ENCODE peak calls at places on chromosomes 16 and 17, in seven cellular contexts. O is effector memory CD4-positive, alpha-beta T cell; X is AML-193; C is putamen; J is RCC 7860; R is HuH-7; P is lower leg skin. D is an unnamed sample.

GRCh38 chr17:53721101-53721500 is 101.6 kb upstream of the KIF2B start:
- DNase-seq in O (no peak), X (no peak), C (no peak), J (peak), R (no peak), P (no peak), D (no peak)

GRCh38 chr17:44906010-44906646 is 6.9 kb upstream of the EFTUD2 start:
- DNase-seq in O (no peak), X (peak), C (no peak), J (peak), R (no peak), P (no peak), D (no peak)

GRCh38 chr16:28984619-28985135 is at the start of gene LAT:
- DNase-seq in O (peak), X (peak), C (no peak), J (no peak), R (no peak), P (no peak), D (no peak)

GRCh38 chr17:81164464-81165245 is 652 bp upstream of the PVALEF start:
- DNase-seq in O (no peak), X (no peak), C (peak), J (no peak), R (no peak), P (no peak), D (no peak)

GRCh38 chr16:20868890-20869289 is 31.3 kb downstream of the DCUN1D3 start:
- DNase-seq in O (no peak), X (no peak), C (peak), J (peak), R (no peak), P (peak), D (peak)

GRCh38 chr17:82020874-82021727 is 1.6 kb downstream of the CENPX start:
- DNase-seq in O (peak), X (peak), C (peak), J (peak), R (peak), P (no peak), D (peak)

GRCh38 chr17:72683506-72684404 is 408.7 kb downstream of the SLC39A11 start:
- DNase-seq in O (no peak), X (no peak), C (no peak), J (peak), R (peak), P (no peak), D (no peak)

GRCh38 chr16:61274211-61274610 is 762.0 kb downstream of the CDH8 start:
- DNase-seq in O (no peak), X (no peak), C (no peak), J (no peak), R (no peak), P (no peak), D (no peak)

GRCh38 chr16:66471696-66472393 is 44.8 kb downstream of the BEAN1 start:
- DNase-seq in O (no peak), X (no peak), C (no peak), J (no peak), R (no peak), P (no peak), D (no peak)

GRCh38 chr17:67491009-67491677 is 114.1 kb downstream of the PITPNC1 start:
- DNase-seq in O (no peak), X (no peak), C (peak), J (peak), R (no peak), P (peak), D (peak)

GRCh38 chr17:79627184-79627765 is 16.4 kb upstream of the RBFOX3 start:
- DNase-seq in O (no peak), X (no peak), C (peak), J (no peak), R (no peak), P (no peak), D (no peak)

GRCh38 chr17:6327007-6327406 is 107.9 kb downstream of the AIPL1 start:
- DNase-seq in O (no peak), X (no peak), C (no peak), J (no peak), R (no peak), P (no peak), D (no peak)

GRCh38 chr17:42680331-42680808 is 1.3 kb downstream of the CCR10 start:
- DNase-seq in O (no peak), X (no peak), C (no peak), J (peak), R (peak), P (no peak), D (no peak)

GRCh38 chr17:72702136-72702735 is 390.3 kb downstream of the SLC39A11 start:
- DNase-seq in O (no peak), X (no peak), C (no peak), J (peak), R (no peak), P (no peak), D (no peak)

GRCh38 chr16:50284131-50284911 is 18.0 kb downstream of the ADCY7 start:
- DNase-seq in O (no peak), X (no peak), C (no peak), J (no peak), R (no peak), P (peak), D (peak)

GRCh38 chr17:75102385-75102821 is 7.4 kb upstream of the ARMC7 start:
- DNase-seq in O (no peak), X (peak), C (no peak), J (no peak), R (no peak), P (no peak), D (no peak)

GRCh38 chr17:75487351-75488070 is 27.8 kb downstream of the CASKIN2 start:
- DNase-seq in O (peak), X (peak), C (no peak), J (no peak), R (no peak), P (no peak), D (no peak)

GRCh38 chr16:25258856-25259179 is 1.2 kb upstream of the ZKSCAN2 start:
- DNase-seq in O (peak), X (no peak), C (no peak), J (no peak), R (no peak), P (no peak), D (no peak)

GRCh38 chr17:48995871-48996695 is 1.1 kb upstream of the IGF2BP1 start:
- DNase-seq in O (no peak), X (no peak), C (no peak), J (no peak), R (peak), P (no peak), D (peak)

GRCh38 chr16:72952404-72953301 is 95.3 kb downstream of the ZFHX3 start:
- DNase-seq in O (no peak), X (no peak), C (no peak), J (no peak), R (no peak), P (no peak), D (no peak)

GRCh38 chr16:88750854-88751253 is 34.2 kb downstream of the PIEZO1 start:
- DNase-seq in O (no peak), X (no peak), C (no peak), J (no peak), R (no peak), P (no peak), D (no peak)

GRCh38 chr17:15957206-15957605 is 12.3 kb downstream of the ADORA2B start:
- DNase-seq in O (no peak), X (no peak), C (no peak), J (peak), R (no peak), P (no peak), D (no peak)

GRCh38 chr16:85416267-85417109 is 196.6 kb upstream of the GSE1 start:
- DNase-seq in O (peak), X (peak), C (no peak), J (no peak), R (peak), P (no peak), D (no peak)